ENCODE peak calls at places on chromosomes 2 and 18, in eight cellular contexts. One of them, this sample, is unnamed.

GRCh38 chr2:164205347-164205746 is 415.9 kb downstream of the GRB14 start:
- DNase-seq in foreskin keratinocyte: peak; percentile 79
- DNase-seq in neural progenitor cell: no peak
- DNase-seq in adrenal gland: no peak
- DNase-seq in astrocyte: peak; percentile 72
- DNase-seq in AG04450: peak; percentile 61
- DNase-seq in prostate gland: no peak
- DNase-seq in PC-9: peak; percentile 12
- DNase-seq in this sample: no peak

GRCh38 chr2:44553456-44553855 is 191.7 kb downstream of the CAMKMT start:
- DNase-seq in foreskin keratinocyte: peak; percentile 63
- DNase-seq in prostate gland: no peak
- DNase-seq in adrenal gland: no peak
- DNase-seq in neural progenitor cell: no peak
- DNase-seq in PC-9: peak; percentile 78
- DNase-seq in astrocyte: peak; percentile 69
- DNase-seq in AG04450: no peak
- DNase-seq in this sample: no peak

GRCh38 chr2:48572797-48573196 is 42.8 kb downstream of the STON1 start:
- DNase-seq in neural progenitor cell: peak; percentile 59
- DNase-seq in astrocyte: no peak
- DNase-seq in PC-9: no peak
- DNase-seq in foreskin keratinocyte: no peak
- DNase-seq in prostate gland: no peak
- DNase-seq in AG04450: no peak
- DNase-seq in adrenal gland: no peak
- DNase-seq in this sample: no peak

GRCh38 chr2:107001081-107001480 is 115.1 kb upstream of the ST6GAL2 start:
- DNase-seq in neural progenitor cell: no peak
- DNase-seq in foreskin keratinocyte: no peak
- DNase-seq in prostate gland: no peak
- DNase-seq in PC-9: no peak
- DNase-seq in AG04450: no peak
- DNase-seq in astrocyte: no peak
- DNase-seq in adrenal gland: no peak
- DNase-seq in this sample: no peak

GRCh38 chr2:196131384-196131861 is 40.0 kb downstream of the STK17B start:
- DNase-seq in AG04450: no peak
- DNase-seq in adrenal gland: peak; percentile 64
- DNase-seq in astrocyte: no peak
- DNase-seq in foreskin keratinocyte: peak; percentile 11
- DNase-seq in neural progenitor cell: peak; percentile 24
- DNase-seq in prostate gland: peak; percentile 26
- DNase-seq in PC-9: peak; percentile 25
- DNase-seq in this sample: peak; percentile 48

GRCh38 chr18:38033282-38033681 is 467.7 kb upstream of the CELF4 start:
- DNase-seq in neural progenitor cell: no peak
- DNase-seq in astrocyte: no peak
- DNase-seq in foreskin keratinocyte: peak; percentile 75
- DNase-seq in PC-9: no peak
- DNase-seq in AG04450: no peak
- DNase-seq in prostate gland: no peak
- DNase-seq in adrenal gland: no peak
- DNase-seq in this sample: no peak

GRCh38 chr2:171747371-171747770 is 60.1 kb downstream of the DYNC1I2 start:
- DNase-seq in neural progenitor cell: no peak
- DNase-seq in PC-9: no peak
- DNase-seq in AG04450: no peak
- DNase-seq in foreskin keratinocyte: no peak
- DNase-seq in adrenal gland: no peak
- DNase-seq in astrocyte: no peak
- DNase-seq in prostate gland: no peak
- DNase-seq in this sample: no peak

GRCh38 chr2:206776432-206776831 is 11.0 kb downstream of the FASTKD2 start:
- DNase-seq in adrenal gland: no peak
- DNase-seq in neural progenitor cell: no peak
- DNase-seq in astrocyte: no peak
- DNase-seq in PC-9: no peak
- DNase-seq in AG04450: no peak
- DNase-seq in prostate gland: no peak
- DNase-seq in foreskin keratinocyte: no peak
- DNase-seq in this sample: no peak

GRCh38 chr2:232871418-232871834 is 1.4 kb downstream of the SNORC start:
- DNase-seq in PC-9: no peak
- DNase-seq in AG04450: no peak
- DNase-seq in prostate gland: no peak
- DNase-seq in adrenal gland: no peak
- DNase-seq in astrocyte: no peak
- DNase-seq in neural progenitor cell: no peak
- DNase-seq in foreskin keratinocyte: no peak
- DNase-seq in this sample: no peak

GRCh38 chr2:45814951-45815621 is 163.6 kb downstream of the PRKCE start:
- DNase-seq in prostate gland: no peak
- DNase-seq in adrenal gland: no peak
- DNase-seq in AG04450: no peak
- DNase-seq in astrocyte: no peak
- DNase-seq in neural progenitor cell: peak; percentile 71
- DNase-seq in foreskin keratinocyte: no peak
- DNase-seq in PC-9: no peak
- DNase-seq in this sample: no peak

GRCh38 chr18:59267511-59268126 is 5.6 kb downstream of the RAX start:
- DNase-seq in neural progenitor cell: peak; percentile 59
- DNase-seq in prostate gland: no peak
- DNase-seq in AG04450: no peak
- DNase-seq in adrenal gland: no peak
- DNase-seq in foreskin keratinocyte: no peak
- DNase-seq in astrocyte: no peak
- DNase-seq in PC-9: no peak
- DNase-seq in this sample: no peak

DNA sequence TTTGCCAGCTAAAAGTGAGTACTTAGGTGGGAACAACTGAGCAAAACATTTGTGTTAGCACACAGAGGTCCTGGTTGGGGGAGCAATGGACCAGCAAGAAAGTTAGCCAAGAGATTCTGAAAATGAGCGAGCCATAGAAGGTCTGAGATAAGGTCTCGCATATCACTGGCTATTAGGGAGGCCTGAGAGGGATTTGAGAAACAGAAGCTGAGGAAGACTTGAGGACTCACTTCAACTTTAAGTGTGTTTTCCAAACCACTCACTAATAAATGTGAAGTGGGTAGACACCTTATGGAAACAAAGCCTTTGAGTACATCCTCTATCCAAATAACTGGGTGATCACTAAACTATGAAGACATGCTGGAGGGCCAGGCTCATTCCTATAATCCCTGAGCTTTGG is 958.5 kb downstream of the DPP10 start:
- DNase-seq in adrenal gland: no peak
- DNase-seq in AG04450: no peak
- DNase-seq in neural progenitor cell: no peak
- DNase-seq in astrocyte: no peak
- DNase-seq in PC-9: no peak
- DNase-seq in foreskin keratinocyte: no peak
- DNase-seq in prostate gland: no peak
- DNase-seq in this sample: no peak
- H3K27ac ChIP-seq in adrenal gland: no peak overlapping the region
- H3K27ac ChIP-seq in AG04450: no peak overlapping the region
- H3K27ac ChIP-seq in neural progenitor cell: no peak overlapping the region
- H3K27ac ChIP-seq in astrocyte: no peak overlapping the region
- H3K27ac ChIP-seq in PC-9: no peak overlapping the region
- H3K27ac ChIP-seq in foreskin keratinocyte: no peak overlapping the region
- H3K27ac ChIP-seq in prostate gland: no peak overlapping the region
- H3K27ac ChIP-seq in this sample: no peak overlapping the region

DNA sequence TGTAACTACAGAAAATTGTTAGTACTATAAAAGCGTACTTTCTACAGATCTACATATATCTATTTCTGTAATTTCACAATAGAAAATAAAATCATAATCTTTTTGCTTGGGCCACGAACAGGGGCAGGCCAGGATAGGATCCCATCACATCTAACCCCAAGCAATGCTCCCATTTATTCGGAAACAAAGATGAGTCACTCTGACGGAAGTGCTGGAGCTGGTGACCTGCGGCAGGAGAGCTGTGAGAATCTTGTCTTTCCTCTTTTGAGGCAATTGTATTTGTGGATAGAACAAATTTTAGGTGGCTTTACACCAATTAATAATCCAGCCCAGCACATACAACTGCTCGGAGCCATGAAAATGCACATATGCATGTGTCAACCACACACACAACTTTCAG is 22.3 kb upstream of the INSIG2 start:
- DNase-seq in prostate gland: no peak
- DNase-seq in AG04450: no peak
- DNase-seq in adrenal gland: no peak
- DNase-seq in PC-9: no peak
- DNase-seq in astrocyte: no peak
- DNase-seq in foreskin keratinocyte: no peak
- DNase-seq in neural progenitor cell: no peak
- DNase-seq in this sample: no peak
- H3K27me3 ChIP-seq in prostate gland: peaks cover 2% of the 10 kb centered on the region
- H3K27me3 ChIP-seq in AG04450: no peaks in the 10 kb centered on the region
- H3K27me3 ChIP-seq in adrenal gland: peaks cover 11% of the 10 kb centered on the region
- H3K27me3 ChIP-seq in PC-9: no peaks in the 10 kb centered on the region
- H3K27me3 ChIP-seq in astrocyte: peaks cover 19% of the 10 kb centered on the region
- H3K27me3 ChIP-seq in foreskin keratinocyte: peaks cover 2% of the 10 kb centered on the region
- H3K27me3 ChIP-seq in neural progenitor cell: no peaks in the 10 kb centered on the region
- H3K27me3 ChIP-seq in this sample: peaks cover 16% of the 10 kb centered on the region

DNA sequence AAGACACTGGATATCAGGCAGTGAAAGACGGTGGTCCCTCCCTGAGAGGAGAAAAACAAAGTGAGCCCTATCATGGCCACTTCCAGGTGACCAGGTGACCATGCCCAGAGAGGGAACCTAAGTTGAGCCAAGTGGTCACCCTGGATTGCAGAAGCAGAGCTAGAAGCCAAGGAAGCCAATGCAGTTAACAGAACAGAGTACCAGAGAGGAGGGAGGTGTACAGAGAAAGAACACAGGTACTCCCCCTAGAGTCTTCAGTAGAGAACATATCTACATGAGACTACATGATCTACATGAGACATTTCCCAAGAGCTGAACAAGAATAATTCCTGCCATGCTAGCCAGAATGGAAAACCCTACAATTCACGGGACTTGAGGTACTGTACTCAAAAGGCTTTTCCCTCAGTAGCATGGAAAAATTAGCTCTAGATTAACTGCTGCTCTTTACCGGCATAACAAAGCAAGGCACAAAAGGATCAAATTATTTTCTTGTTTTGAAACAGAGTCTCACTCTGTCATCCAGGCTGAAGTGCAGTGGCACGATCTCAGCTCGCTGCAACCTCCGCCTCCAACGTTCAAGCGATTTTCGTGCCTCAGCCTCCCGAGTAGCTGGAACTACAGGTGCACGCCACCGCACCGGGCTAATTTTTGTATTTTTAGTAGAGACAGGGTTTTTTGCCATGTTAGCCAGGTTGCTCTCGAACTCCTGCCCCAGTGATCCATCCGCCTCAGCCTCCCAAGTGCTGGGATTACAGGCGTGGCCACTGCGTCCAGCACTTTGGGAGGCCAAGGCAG is 23.5 kb downstream of the ROCK2 start:
- DNase-seq in AG04450: no peak
- DNase-seq in foreskin keratinocyte: no peak
- DNase-seq in adrenal gland: no peak
- DNase-seq in astrocyte: no peak
- DNase-seq in prostate gland: no peak
- DNase-seq in neural progenitor cell: no peak
- DNase-seq in PC-9: no peak
- DNase-seq in this sample: no peak
- TF ChIP-seq CTCF in AG04450: no peak
- TF ChIP-seq CTCF in foreskin keratinocyte: peak; percentile 29
- TF ChIP-seq CTCF in adrenal gland: no peak
- TF ChIP-seq CTCF in astrocyte: no peak
- TF ChIP-seq CTCF in prostate gland: no peak
- TF ChIP-seq CTCF in neural progenitor cell: peak; percentile 15
- TF ChIP-seq CTCF in PC-9: no peak
- TF ChIP-seq CTCF in this sample: no peak

DNA sequence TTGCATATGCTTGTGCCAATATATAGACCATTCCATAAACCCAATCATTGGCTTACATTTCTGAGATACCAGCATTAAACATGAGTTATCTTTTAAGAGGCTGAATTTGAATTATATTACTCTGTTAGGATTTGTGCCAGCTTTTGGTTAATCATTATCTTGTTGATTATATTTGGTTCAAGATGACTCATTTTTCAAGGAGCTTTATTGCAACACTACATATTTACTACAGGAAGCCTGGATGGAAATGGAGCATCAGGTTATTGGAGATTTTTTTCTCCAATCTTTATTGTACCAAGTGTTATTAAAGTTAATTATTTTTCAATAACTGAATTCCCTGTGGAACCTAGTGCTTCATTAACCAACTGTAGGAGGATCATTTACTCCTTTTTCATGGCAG is 26.4 kb downstream of the EML4 start:
- DNase-seq in adrenal gland: no peak
- DNase-seq in neural progenitor cell: no peak
- DNase-seq in PC-9: no peak
- DNase-seq in astrocyte: peak; percentile 70
- DNase-seq in AG04450: no peak
- DNase-seq in prostate gland: no peak
- DNase-seq in foreskin keratinocyte: peak; percentile 44
- DNase-seq in this sample: no peak
- H3K27ac ChIP-seq in adrenal gland: no peak overlapping the region
- H3K27ac ChIP-seq in neural progenitor cell: no peak overlapping the region
- H3K27ac ChIP-seq in PC-9: no peak overlapping the region
- H3K27ac ChIP-seq in astrocyte: no peak overlapping the region
- H3K27ac ChIP-seq in AG04450: no peak overlapping the region
- H3K27ac ChIP-seq in prostate gland: no peak overlapping the region
- H3K27ac ChIP-seq in foreskin keratinocyte: no peak overlapping the region
- H3K27ac ChIP-seq in this sample: peak overlapping the region; percentile 57